ENCODE peak calls at places on chromosomes 3 and 15, in four cellular contexts. N is NCI-H774, Q is omental fat pad, V is kidney glomerular epithelial cell. K is an unnamed sample.

GRCh38 chr3:103712320-103713008 is 1277.6 kb downstream of the ZPLD1 start:
- DNase-seq in Q (no peak), V (peak), N (no peak), K (peak)

GRCh38 chr3:169339386-169339785 is 324.1 kb downstream of the MECOM start:
- DNase-seq in V (no peak), Q (no peak), N (no peak), K (no peak)

GRCh38 chr3:72182206-72182605 is 397.3 kb upstream of the PROK2 start:
- DNase-seq in V (no peak), N (no peak), Q (no peak), K (no peak)

GRCh38 chr3:56976666-56977560 is 83.6 kb upstream of the SPATA12 start:
- DNase-seq in N (peak), V (no peak), Q (no peak), K (peak)

GRCh38 chr3:131543714-131544113 is 40.9 kb upstream of the MRPL3 start:
- DNase-seq in Q (peak), N (no peak), V (peak), K (no peak)

GRCh38 chr3:72003936-72004335 is 219.0 kb upstream of the PROK2 start:
- DNase-seq in Q (no peak), N (no peak), V (no peak), K (no peak)

GRCh38 chr3:171804618-171805389 is 5.5 kb downstream of the PLD1 start:
- DNase-seq in V (no peak), Q (no peak), N (no peak), K (no peak)

GRCh38 chr15:65132841-65133549 is 613 bp downstream of the PDCD7 start:
- DNase-seq in N (no peak), Q (no peak), V (peak), K (no peak)

GRCh38 chr15:90529369-90530249 is at the start of gene CRTC3:
- DNase-seq in V (peak), N (peak), Q (no peak), K (no peak)

GRCh38 chr3:181075098-181075497 is 85.6 kb upstream of the DNAJC19 start:
- DNase-seq in V (no peak), Q (no peak), N (no peak), K (no peak)

GRCh38 chr3:100033814-100034490 is 80.3 kb downstream of the FILIP1L start:
- DNase-seq in Q (no peak), V (no peak), N (no peak), K (no peak)

GRCh38 chr15:37208475-37209363 is 108.4 kb upstream of the MEIS2 start:
- DNase-seq in N (no peak), Q (no peak), V (no peak), K (no peak)

GRCh38 chr3:142993958-142994442 is 7.4 kb upstream of the U2SURP start:
- DNase-seq in Q (peak), V (peak), N (peak), K (no peak)

GRCh38 chr3:195909645-195910498 is 1.5 kb upstream of the TNK2 start:
- DNase-seq in V (peak), Q (no peak), N (peak), K (no peak)

GRCh38 chr15:86333819-86334218 is 254.1 kb downstream of the AGBL1 start:
- DNase-seq in V (no peak), Q (no peak), N (no peak), K (no peak)

GRCh38 chr3:8366214-8366613 is 135.4 kb upstream of the LMCD1 start:
- DNase-seq in N (no peak), Q (no peak), V (no peak), K (no peak)

GRCh38 chr3:169218314-169218983 is 445.1 kb downstream of the MECOM start:
- DNase-seq in V (peak), N (no peak), Q (no peak), K (no peak)

GRCh38 chr3:119181765-119182164 is 8.4 kb downstream of the UPK1B start:
- DNase-seq in Q (no peak), N (no peak), V (peak), K (no peak)

GRCh38 chr3:13070622-13071021 is 2.6 kb downstream of the IQSEC1 start:
- DNase-seq in V (no peak), N (no peak), Q (no peak), K (no peak)